ENCODE peak calls at places on chromosome X, in ten cellular contexts. One of them, this sample, is unnamed.

GRCh38 chrX:29617276-29617675 is 598.1 kb upstream of the MAGEB2 start:
- DNase-seq in stomach: no peak
- DNase-seq in CD8-positive, alpha-beta T cell: no peak
- DNase-seq in A673: peak
- DNase-seq in uterus: no peak
- DNase-seq in IMR-90: peak
- DNase-seq in colonic mucosa: no peak
- DNase-seq in hepatocyte: no peak
- DNase-seq in aorta: no peak
- DNase-seq in GM23248: peak
- DNase-seq in this sample: no peak

GRCh38 chrX:87732133-87732532 is 214.5 kb downstream of the KLHL4 start:
- DNase-seq in stomach: no peak
- DNase-seq in colonic mucosa: no peak
- DNase-seq in aorta: no peak
- DNase-seq in A673: no peak
- DNase-seq in IMR-90: no peak
- DNase-seq in GM23248: no peak
- DNase-seq in CD8-positive, alpha-beta T cell: no peak
- DNase-seq in uterus: no peak
- DNase-seq in hepatocyte: no peak
- DNase-seq in this sample: no peak

GRCh38 chrX:15738686-15739016 is 581 bp downstream of the CA5B start:
- DNase-seq in uterus: no peak
- DNase-seq in stomach: no peak
- DNase-seq in aorta: no peak
- DNase-seq in colonic mucosa: no peak
- DNase-seq in IMR-90: no peak
- DNase-seq in GM23248: no peak
- DNase-seq in A673: no peak
- DNase-seq in CD8-positive, alpha-beta T cell: no peak
- DNase-seq in hepatocyte: no peak
- DNase-seq in this sample: no peak

GRCh38 chrX:102714994-102715393 is 2.7 kb downstream of the GPRASP2 start:
- DNase-seq in hepatocyte: no peak
- DNase-seq in IMR-90: no peak
- DNase-seq in colonic mucosa: no peak
- DNase-seq in stomach: no peak
- DNase-seq in CD8-positive, alpha-beta T cell: no peak
- DNase-seq in uterus: no peak
- DNase-seq in aorta: no peak
- DNase-seq in GM23248: no peak
- DNase-seq in A673: peak
- DNase-seq in this sample: no peak

GRCh38 chrX:1389993-1390285 is 2.0 kb downstream of the SLC25A6 start:
- DNase-seq in A673: no peak
- DNase-seq in IMR-90: no peak
- DNase-seq in uterus: no peak
- DNase-seq in colonic mucosa: no peak
- DNase-seq in hepatocyte: no peak
- DNase-seq in GM23248: no peak
- DNase-seq in CD8-positive, alpha-beta T cell: no peak
- DNase-seq in stomach: no peak
- DNase-seq in aorta: peak
- DNase-seq in this sample: no peak

GRCh38 chrX:18617351-18617750 is 54.6 kb downstream of the RS1 start:
- DNase-seq in uterus: no peak
- DNase-seq in aorta: no peak
- DNase-seq in IMR-90: peak
- DNase-seq in colonic mucosa: peak
- DNase-seq in stomach: no peak
- DNase-seq in GM23248: peak
- DNase-seq in CD8-positive, alpha-beta T cell: no peak
- DNase-seq in hepatocyte: peak
- DNase-seq in A673: peak
- DNase-seq in this sample: no peak

GRCh38 chrX:19747672-19748610 is 139.5 kb downstream of the SH3KBP1 start:
- DNase-seq in colonic mucosa: no peak
- DNase-seq in CD8-positive, alpha-beta T cell: peak
- DNase-seq in uterus: no peak
- DNase-seq in IMR-90: no peak
- DNase-seq in aorta: no peak
- DNase-seq in GM23248: no peak
- DNase-seq in hepatocyte: no peak
- DNase-seq in stomach: no peak
- DNase-seq in A673: no peak
- DNase-seq in this sample: peak

GRCh38 chrX:50941638-50942037 is 31.1 kb downstream of the BMP15 start:
- DNase-seq in stomach: no peak
- DNase-seq in GM23248: peak
- DNase-seq in colonic mucosa: peak
- DNase-seq in uterus: no peak
- DNase-seq in hepatocyte: peak
- DNase-seq in IMR-90: no peak
- DNase-seq in A673: peak
- DNase-seq in CD8-positive, alpha-beta T cell: no peak
- DNase-seq in aorta: no peak
- DNase-seq in this sample: no peak

GRCh38 chrX:54492340-54492739 is 3.7 kb downstream of the FGD1 start:
- DNase-seq in hepatocyte: no peak
- DNase-seq in A673: no peak
- DNase-seq in uterus: peak
- DNase-seq in aorta: peak
- DNase-seq in colonic mucosa: no peak
- DNase-seq in CD8-positive, alpha-beta T cell: no peak
- DNase-seq in stomach: no peak
- DNase-seq in IMR-90: peak
- DNase-seq in GM23248: peak
- DNase-seq in this sample: no peak

GRCh38 chrX:97539970-97540519 is 656.3 kb downstream of the RPA4 start:
- DNase-seq in GM23248: peak
- DNase-seq in colonic mucosa: no peak
- DNase-seq in uterus: no peak
- DNase-seq in CD8-positive, alpha-beta T cell: no peak
- DNase-seq in stomach: no peak
- DNase-seq in hepatocyte: no peak
- DNase-seq in A673: no peak
- DNase-seq in IMR-90: peak
- DNase-seq in aorta: no peak
- DNase-seq in this sample: no peak

GRCh38 chrX:31038585-31039326 is 33.1 kb downstream of the FTHL17 start:
- DNase-seq in IMR-90: peak
- DNase-seq in hepatocyte: peak
- DNase-seq in GM23248: peak
- DNase-seq in A673: peak
- DNase-seq in aorta: no peak
- DNase-seq in CD8-positive, alpha-beta T cell: no peak
- DNase-seq in uterus: peak
- DNase-seq in stomach: peak
- DNase-seq in colonic mucosa: peak
- DNase-seq in this sample: no peak

GRCh38 chrX:119537487-119537886 is 27.7 kb downstream of the STEEP1 start:
- DNase-seq in stomach: no peak
- DNase-seq in GM23248: no peak
- DNase-seq in A673: no peak
- DNase-seq in colonic mucosa: no peak
- DNase-seq in aorta: no peak
- DNase-seq in IMR-90: no peak
- DNase-seq in uterus: no peak
- DNase-seq in hepatocyte: no peak
- DNase-seq in CD8-positive, alpha-beta T cell: no peak
- DNase-seq in this sample: no peak

GRCh38 chrX:138775501-138775900 is 64.0 kb upstream of the FGF13 start:
- DNase-seq in colonic mucosa: no peak
- DNase-seq in A673: peak
- DNase-seq in uterus: no peak
- DNase-seq in CD8-positive, alpha-beta T cell: no peak
- DNase-seq in aorta: no peak
- DNase-seq in IMR-90: peak
- DNase-seq in stomach: no peak
- DNase-seq in GM23248: peak
- DNase-seq in hepatocyte: peak
- DNase-seq in this sample: peak

GRCh38 chrX:13081385-13082285 is 37.2 kb upstream of the FAM9C start:
- DNase-seq in colonic mucosa: no peak
- DNase-seq in stomach: no peak
- DNase-seq in hepatocyte: no peak
- DNase-seq in GM23248: peak
- DNase-seq in CD8-positive, alpha-beta T cell: no peak
- DNase-seq in uterus: no peak
- DNase-seq in aorta: no peak
- DNase-seq in IMR-90: peak
- DNase-seq in A673: no peak
- DNase-seq in this sample: peak

GRCh38 chrX:135425026-135425425 is 3.3 kb downstream of the SMIM10L2A start:
- DNase-seq in stomach: no peak
- DNase-seq in IMR-90: no peak
- DNase-seq in A673: no peak
- DNase-seq in GM23248: no peak
- DNase-seq in uterus: no peak
- DNase-seq in CD8-positive, alpha-beta T cell: no peak
- DNase-seq in hepatocyte: no peak
- DNase-seq in aorta: no peak
- DNase-seq in colonic mucosa: no peak
- DNase-seq in this sample: no peak

GRCh38 chrX:143788265-143788664 is 67.7 kb upstream of the SPANXN2 start:
- DNase-seq in stomach: no peak
- DNase-seq in A673: peak
- DNase-seq in uterus: no peak
- DNase-seq in IMR-90: no peak
- DNase-seq in hepatocyte: peak
- DNase-seq in GM23248: peak
- DNase-seq in aorta: no peak
- DNase-seq in colonic mucosa: no peak
- DNase-seq in CD8-positive, alpha-beta T cell: no peak
- DNase-seq in this sample: no peak

DNA sequence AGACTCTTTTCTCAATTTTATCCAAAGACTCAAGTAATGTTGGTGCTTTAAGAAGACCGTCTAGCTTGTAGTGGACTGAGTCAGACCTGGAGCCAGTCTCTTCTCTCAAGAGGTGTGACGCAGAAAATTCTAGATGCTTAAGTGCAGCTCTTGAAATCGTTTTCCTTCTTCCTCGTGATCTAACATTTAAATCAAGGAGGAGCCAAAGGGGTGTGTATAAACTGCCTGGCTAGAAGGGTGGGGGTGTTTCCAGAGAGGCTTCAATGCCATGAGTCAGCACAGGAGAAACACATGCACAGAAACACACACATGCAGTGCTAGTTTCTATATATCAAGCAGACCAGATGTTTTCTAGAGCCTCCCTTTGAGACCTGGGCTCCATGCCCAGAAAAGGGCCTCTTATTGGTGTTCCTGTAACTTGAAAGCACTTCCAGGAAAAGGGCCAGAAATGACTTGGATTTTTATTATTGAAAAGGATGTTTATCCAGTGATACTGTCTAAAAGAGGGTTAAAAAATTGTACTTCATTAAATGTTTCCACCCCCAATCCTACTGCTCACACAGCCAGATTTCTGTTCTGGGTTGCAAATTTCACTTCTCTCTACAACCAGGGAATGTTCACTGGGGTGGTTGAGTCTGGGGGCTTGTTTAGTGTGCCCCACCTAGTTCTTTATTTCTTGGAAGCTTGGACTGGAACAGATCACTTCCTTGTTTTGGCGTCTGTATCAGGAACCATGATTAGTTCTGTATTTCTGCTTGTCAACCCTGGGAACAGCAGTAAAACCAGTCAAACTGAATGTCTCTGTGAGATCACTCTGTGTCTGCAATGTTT is at the start of gene CLIC2:
- DNase-seq in GM23248: peak
- DNase-seq in colonic mucosa: peak
- DNase-seq in uterus: peak
- DNase-seq in CD8-positive, alpha-beta T cell: no peak
- DNase-seq in hepatocyte: peak
- DNase-seq in A673: peak
- DNase-seq in IMR-90: peak
- DNase-seq in aorta: no peak
- DNase-seq in stomach: peak
- DNase-seq in this sample: no peak
- H3K4me3 ChIP-seq in GM23248: no peak
- H3K4me3 ChIP-seq in colonic mucosa: no peak
- H3K4me3 ChIP-seq in uterus: peak
- H3K4me3 ChIP-seq in CD8-positive, alpha-beta T cell: no peak
- H3K4me3 ChIP-seq in hepatocyte: no peak
- H3K4me3 ChIP-seq in A673: no peak
- H3K4me3 ChIP-seq in IMR-90: no peak
- H3K4me3 ChIP-seq in aorta: no peak
- H3K4me3 ChIP-seq in stomach: peak
- H3K4me3 ChIP-seq in this sample: no peak

GRCh38 chrX:63503541-63503940 is 152.4 kb upstream of the SPIN4 start:
- DNase-seq in uterus: no peak
- DNase-seq in hepatocyte: no peak
- DNase-seq in A673: peak
- DNase-seq in aorta: no peak
- DNase-seq in stomach: no peak
- DNase-seq in CD8-positive, alpha-beta T cell: no peak
- DNase-seq in IMR-90: peak
- DNase-seq in colonic mucosa: no peak
- DNase-seq in GM23248: peak
- DNase-seq in this sample: no peak
- H3K27ac ChIP-seq in uterus: no peak
- H3K27ac ChIP-seq in hepatocyte: no peak
- H3K27ac ChIP-seq in A673: no peak
- H3K27ac ChIP-seq in aorta: no peak
- H3K27ac ChIP-seq in stomach: no peak
- H3K27ac ChIP-seq in CD8-positive, alpha-beta T cell: no peak
- H3K27ac ChIP-seq in IMR-90: no peak
- H3K27ac ChIP-seq in colonic mucosa: no peak
- H3K27ac ChIP-seq in GM23248: peak
- H3K27ac ChIP-seq in this sample: no peak

GRCh38 chrX:153828723-153829548 is 1.4 kb downstream of the PDZD4 start:
- DNase-seq in aorta: peak
- DNase-seq in hepatocyte: no peak
- DNase-seq in uterus: no peak
- DNase-seq in colonic mucosa: no peak
- DNase-seq in IMR-90: no peak
- DNase-seq in GM23248: peak
- DNase-seq in CD8-positive, alpha-beta T cell: no peak
- DNase-seq in stomach: no peak
- DNase-seq in A673: no peak
- DNase-seq in this sample: no peak
- H3K4me3 ChIP-seq in aorta: peak
- H3K4me3 ChIP-seq in hepatocyte: no peak
- H3K4me3 ChIP-seq in uterus: peak
- H3K4me3 ChIP-seq in colonic mucosa: peak
- H3K4me3 ChIP-seq in IMR-90: no peak
- H3K4me3 ChIP-seq in GM23248: no peak
- H3K4me3 ChIP-seq in CD8-positive, alpha-beta T cell: no peak
- H3K4me3 ChIP-seq in stomach: peak
- H3K4me3 ChIP-seq in A673: peak
- H3K4me3 ChIP-seq in this sample: peak

DNA sequence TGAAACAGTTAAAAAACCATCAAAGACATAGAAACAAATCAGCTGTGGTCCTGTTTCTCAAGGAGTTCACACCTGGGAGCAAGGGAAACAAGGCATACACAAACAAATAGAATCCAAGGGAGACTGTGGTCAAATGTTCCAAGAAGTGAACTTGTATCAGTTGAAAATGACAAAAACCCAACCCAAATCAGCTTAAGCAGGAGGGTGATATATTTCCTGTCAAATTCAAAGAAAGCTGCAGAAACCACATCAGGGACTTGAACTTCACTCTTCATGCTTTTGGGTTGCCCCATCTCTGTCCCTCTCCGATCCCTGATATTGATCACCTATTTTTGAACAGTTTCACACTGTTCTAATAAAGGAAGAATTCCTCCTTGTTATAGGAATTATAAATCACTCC is 148.6 kb upstream of the FMR1 start:
- DNase-seq in uterus: no peak
- DNase-seq in colonic mucosa: no peak
- DNase-seq in A673: no peak
- DNase-seq in aorta: no peak
- DNase-seq in hepatocyte: no peak
- DNase-seq in GM23248: no peak
- DNase-seq in CD8-positive, alpha-beta T cell: no peak
- DNase-seq in stomach: no peak
- DNase-seq in IMR-90: no peak
- DNase-seq in this sample: peak
- H3K27ac ChIP-seq in uterus: no peak
- H3K27ac ChIP-seq in colonic mucosa: no peak
- H3K27ac ChIP-seq in A673: no peak
- H3K27ac ChIP-seq in aorta: no peak
- H3K27ac ChIP-seq in hepatocyte: no peak
- H3K27ac ChIP-seq in GM23248: no peak
- H3K27ac ChIP-seq in CD8-positive, alpha-beta T cell: no peak
- H3K27ac ChIP-seq in stomach: no peak
- H3K27ac ChIP-seq in IMR-90: no peak
- H3K27ac ChIP-seq in this sample: no peak